ENCODE peak calls at places on chromosomes 16 and 17, in six cellular contexts. E is heart left ventricle, W is fibroblast of pulmonary artery, R is AG09309, B is HFF-Myc, A is mucosa of descending colon. Q is an unnamed sample.

GRCh38 chr16:68387301-68387700 is 61.0 kb downstream of the SMPD3 start:
- DNase-seq in E (no peak), W (no peak), R (no peak), B (no peak), A (peak), Q (no peak)

GRCh38 chr17:77688369-77688768 is 270.1 kb upstream of the TNRC6C start:
- DNase-seq in E (no peak), W (no peak), R (no peak), B (no peak), A (no peak), Q (no peak)

GRCh38 chr17:73902416-73903181 is 258.4 kb upstream of the SDK2 start:
- DNase-seq in E (peak), W (no peak), R (no peak), B (no peak), A (no peak), Q (no peak)

GRCh38 chr16:89335803-89336485 is 118.4 kb downstream of the ZNF778 start:
- DNase-seq in E (no peak), W (no peak), R (no peak), B (no peak), A (peak), Q (no peak)

GRCh38 chr16:47069841-47070584 is 73.7 kb downstream of the NETO2 start:
- DNase-seq in E (no peak), W (no peak), R (no peak), B (no peak), A (no peak), Q (no peak)

GRCh38 chr17:46768540-46768870 is 50.0 kb downstream of the WNT3 start:
- DNase-seq in E (no peak), W (no peak), R (no peak), B (no peak), A (no peak), Q (no peak)

GRCh38 chr17:19262650-19263620 is 25.8 kb downstream of the EPN2 start:
- DNase-seq in E (no peak), W (peak), R (no peak), B (no peak), A (no peak), Q (no peak)

GRCh38 chr17:45413498-45413923 is 19.2 kb downstream of the ARHGAP27 start:
- DNase-seq in E (peak), W (no peak), R (no peak), B (no peak), A (peak), Q (no peak)

GRCh38 chr17:27348196-27348595 is 54.3 kb downstream of the WSB1 start:
- DNase-seq in E (no peak), W (no peak), R (no peak), B (no peak), A (no peak), Q (no peak)
- H3K4me3 ChIP-seq in E (no peak), W (no peak), R (no peak), B (no peak), A (no peak), Q (no peak)

DNA sequence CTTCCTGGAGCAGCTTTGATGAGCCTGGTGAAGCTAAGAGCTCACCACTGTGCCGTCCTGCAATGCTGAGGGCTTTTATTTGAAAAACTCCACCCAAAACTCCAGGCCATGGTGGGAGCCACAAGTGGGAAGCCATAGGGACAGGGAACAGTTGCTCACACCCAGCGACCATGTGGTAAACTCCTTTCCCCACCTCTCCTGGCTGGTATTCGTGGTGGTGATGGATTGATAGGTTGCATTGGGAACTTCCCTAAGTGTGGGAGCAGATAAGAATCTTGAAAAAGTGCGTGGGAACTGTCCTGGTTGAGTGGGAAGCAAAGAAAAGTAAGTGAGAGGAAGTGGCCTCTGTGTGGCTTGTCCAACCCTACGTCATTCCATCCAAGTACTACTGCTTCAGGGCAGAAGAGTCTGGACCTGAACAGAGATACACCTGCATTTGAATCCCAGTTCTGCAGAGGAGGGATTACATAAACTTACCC is at the start of gene CCL1:
- DNase-seq in E (no peak), W (no peak), R (no peak), B (no peak), A (no peak), Q (no peak)
- TF ChIP-seq CTCF in E (no peak), W (no peak), R (no peak), B (no peak), A (no peak), Q (no peak)

GRCh38 chr17:82300228-82300627 is 17.2 kb downstream of the CD7 start:
- DNase-seq in E (no peak), W (no peak), R (no peak), B (no peak), A (no peak), Q (no peak)

GRCh38 chr17:82297280-82297803 is 20.1 kb downstream of the CD7 start:
- DNase-seq in E (peak), W (peak), R (no peak), B (no peak), A (peak), Q (no peak)

GRCh38 chr17:82297804-82298537 is 19.4 kb downstream of the CD7 start:
- DNase-seq in E (peak), W (peak), R (peak), B (peak), A (peak), Q (peak)

GRCh38 chr17:82299452-82299851 is 18.0 kb downstream of the CD7 start:
- DNase-seq in E (no peak), W (no peak), R (no peak), B (no peak), A (no peak), Q (no peak)

DNA sequence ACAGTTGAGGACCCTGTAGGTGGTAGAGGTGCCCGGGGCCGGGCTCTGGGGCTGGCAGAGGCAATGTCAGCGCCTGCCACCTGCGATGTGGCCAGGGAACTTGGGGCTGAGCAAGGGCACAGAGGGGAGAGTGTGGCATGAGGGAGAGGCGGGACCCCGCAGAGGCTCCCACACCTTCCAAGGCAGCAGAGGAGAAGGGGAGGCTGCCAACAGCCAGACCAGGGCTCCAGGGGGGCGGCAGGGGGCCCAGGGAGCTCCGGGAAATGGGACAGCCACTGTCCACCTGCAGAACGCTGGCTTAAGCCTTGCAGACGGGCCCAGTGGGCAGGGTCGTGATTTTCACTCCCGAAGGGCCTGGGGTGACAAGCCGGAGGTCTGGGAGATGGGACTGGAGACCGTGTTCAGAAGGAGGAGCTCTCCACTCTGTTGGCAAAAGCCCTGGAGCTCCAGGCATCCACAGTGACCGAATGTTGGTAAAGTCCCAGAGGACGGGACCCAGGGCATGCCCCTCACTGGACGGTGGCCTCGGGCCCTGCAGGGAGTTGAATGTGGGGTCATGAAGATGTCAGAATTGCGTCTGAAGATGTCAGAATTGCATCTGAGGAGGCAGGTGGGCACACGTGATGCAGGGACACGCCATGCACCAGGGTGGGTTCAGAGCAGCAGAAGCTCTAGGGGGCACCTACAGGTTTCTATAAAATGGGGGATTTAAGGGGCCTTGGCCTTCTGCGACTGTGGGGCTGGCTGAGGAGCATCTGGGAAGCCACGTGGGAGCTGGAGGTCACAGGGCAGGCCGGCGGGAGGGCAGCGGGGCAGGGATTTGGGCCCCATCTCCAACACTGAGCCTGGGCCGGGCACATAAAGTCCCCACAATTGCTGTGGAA is 18.6 kb downstream of the CD7 start:
- DNase-seq in E (no peak), W (no peak), R (no peak), B (no peak), A (no peak), Q (no peak)
- H3K4me3 ChIP-seq in E (peak), W (peak), R (peak), B (peak), A (no peak), Q (peak)

GRCh38 chr16:58628845-58629680 is 563 bp downstream of the CNOT1 start:
- DNase-seq in E (peak), W (no peak), R (no peak), B (no peak), A (peak), Q (peak)

GRCh38 chr16:58635502-58635901 is 5.9 kb upstream of the CNOT1 start:
- DNase-seq in E (no peak), W (no peak), R (no peak), B (no peak), A (no peak), Q (no peak)

GRCh38 chr16:58634265-58634802 is 4.7 kb upstream of the CNOT1 start:
- DNase-seq in E (no peak), W (no peak), R (no peak), B (no peak), A (no peak), Q (no peak)

DNA sequence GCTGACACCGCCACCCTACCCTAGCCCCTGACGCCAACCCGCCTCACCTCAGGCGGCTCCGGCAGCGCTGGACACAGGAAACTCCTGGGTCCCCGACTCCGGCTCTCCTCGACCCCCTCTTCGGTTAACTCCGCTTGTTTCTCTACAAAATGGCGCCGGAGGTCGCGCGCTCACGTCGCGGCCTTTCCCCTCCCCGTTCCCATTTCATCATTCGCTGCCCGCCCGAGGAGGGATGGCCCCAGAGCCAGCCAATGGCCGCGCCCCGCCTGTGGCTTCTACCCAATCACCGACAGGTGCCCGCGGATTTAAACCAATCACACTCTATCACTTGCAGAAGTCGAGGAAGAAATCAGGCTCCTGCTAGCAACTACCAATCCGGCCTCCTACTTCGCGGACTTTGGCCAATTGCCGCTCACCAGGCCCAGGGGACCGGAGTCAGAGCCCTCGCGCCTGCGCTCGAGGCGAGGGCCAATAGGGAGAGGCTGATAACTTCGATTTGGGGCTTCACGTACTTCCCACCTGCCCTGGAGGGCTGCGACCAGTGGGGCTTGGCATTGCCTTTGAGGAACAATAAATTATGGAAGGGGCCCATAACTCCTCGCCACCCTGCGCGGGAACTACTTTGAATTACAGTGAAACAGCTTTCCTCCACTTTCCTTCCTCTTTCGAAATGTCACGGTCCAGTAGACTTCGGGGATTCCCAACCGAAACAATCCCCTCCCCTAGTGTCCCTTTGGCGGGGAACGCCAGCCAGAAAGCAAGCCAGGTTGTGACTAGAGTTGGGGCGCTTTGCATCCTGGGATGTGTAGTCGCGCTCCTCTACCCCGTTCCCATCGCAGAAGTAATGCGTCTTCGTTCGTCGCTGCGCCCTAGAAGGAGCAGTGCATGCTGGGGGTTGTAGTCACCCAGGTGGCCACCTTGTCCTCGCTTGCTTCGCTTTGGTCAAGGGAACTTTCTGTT is at the start of gene CNOT1:
- DNase-seq in E (peak), W (peak), R (peak), B (peak), A (peak), Q (peak)
- TF ChIP-seq CTCF in E (no peak), W (no peak), R (no peak), B (no peak), A (no peak), Q (no peak)

DNA sequence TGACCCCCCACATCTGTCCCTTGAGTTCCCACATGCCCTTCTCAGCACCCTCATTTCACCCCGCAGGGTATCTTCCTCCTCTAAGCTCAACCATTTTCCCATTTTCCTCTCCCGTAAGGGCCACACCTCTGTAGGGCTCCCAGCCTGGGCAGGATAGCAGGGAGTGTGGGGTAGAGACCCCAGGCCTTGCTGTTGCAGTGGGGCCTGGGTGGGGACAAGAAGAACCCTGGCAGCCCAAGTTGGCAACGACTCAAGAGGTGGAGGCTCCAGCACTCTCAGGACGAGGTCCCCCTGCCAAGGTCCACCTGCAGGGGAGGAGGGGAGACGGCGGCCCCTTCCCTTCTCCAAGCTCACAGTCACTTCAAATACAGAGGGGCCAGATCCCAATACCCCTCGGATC is 2.0 kb upstream of the TMEM92 start:
- DNase-seq in E (peak), W (no peak), R (no peak), B (no peak), A (no peak), Q (no peak)
- H3K4me3 ChIP-seq in E (peak), W (peak), R (peak), B (peak), A (no peak), Q (peak)

GRCh38 chr17:66310528-66311148 is 8.2 kb downstream of the PRKCA start:
- DNase-seq in E (no peak), W (no peak), R (no peak), B (no peak), A (no peak), Q (no peak)
- TF ChIP-seq CTCF in E (no peak), W (no peak), R (no peak), B (peak), A (no peak), Q (peak)

GRCh38 chr17:50944902-50945720 is 79.0 kb upstream of the TOB1 start:
- DNase-seq in E (no peak), W (no peak), R (no peak), B (no peak), A (no peak), Q (no peak)
- H3K4me3 ChIP-seq in E (peak), W (peak), R (no peak), B (no peak), A (no peak), Q (no peak)

DNA sequence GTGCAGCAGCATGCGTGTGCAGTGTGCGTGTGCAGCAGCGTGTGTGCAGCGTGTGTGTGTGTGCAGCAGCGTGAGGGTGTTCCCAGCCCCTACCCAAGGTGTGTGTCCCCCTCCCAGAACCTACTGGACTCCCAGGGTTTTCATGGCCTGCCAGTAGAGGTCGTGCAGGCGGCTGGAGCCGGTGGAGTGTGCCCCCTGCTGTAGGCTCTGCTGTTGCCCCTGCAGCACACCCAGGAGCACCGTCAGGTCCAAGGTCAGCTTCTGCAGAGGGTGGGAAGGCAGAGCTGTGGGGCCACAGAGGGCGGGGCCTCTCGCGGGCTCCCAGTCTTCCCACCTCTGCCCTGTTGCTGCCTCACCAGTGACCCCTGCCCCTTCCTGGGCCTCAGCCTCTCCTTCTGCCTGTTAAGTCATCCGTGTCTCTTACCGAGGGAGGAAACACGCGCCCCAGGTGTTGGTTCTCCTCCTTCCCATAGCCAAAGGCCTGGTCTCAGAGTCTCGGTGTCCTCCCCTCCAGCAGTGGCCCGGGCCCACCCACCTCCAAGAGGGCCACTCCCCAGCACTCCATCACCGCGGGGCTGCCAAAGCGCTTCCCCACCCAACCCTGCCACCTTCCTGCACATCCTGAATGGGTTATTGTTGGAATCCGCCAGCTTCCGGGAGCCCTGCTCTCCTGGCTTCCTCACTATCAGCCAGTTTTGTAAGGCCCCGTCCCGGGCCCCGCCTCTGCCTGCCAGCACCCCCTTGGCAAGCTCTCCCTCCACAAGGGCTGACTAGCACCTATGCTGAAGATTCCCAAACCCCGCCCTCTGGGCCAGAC is 14.8 kb downstream of the MYBBP1A start:
- DNase-seq in E (peak), W (no peak), R (no peak), B (no peak), A (no peak), Q (no peak)
- TF ChIP-seq CTCF in E (no peak), W (no peak), R (peak), B (peak), A (no peak), Q (no peak)

DNA sequence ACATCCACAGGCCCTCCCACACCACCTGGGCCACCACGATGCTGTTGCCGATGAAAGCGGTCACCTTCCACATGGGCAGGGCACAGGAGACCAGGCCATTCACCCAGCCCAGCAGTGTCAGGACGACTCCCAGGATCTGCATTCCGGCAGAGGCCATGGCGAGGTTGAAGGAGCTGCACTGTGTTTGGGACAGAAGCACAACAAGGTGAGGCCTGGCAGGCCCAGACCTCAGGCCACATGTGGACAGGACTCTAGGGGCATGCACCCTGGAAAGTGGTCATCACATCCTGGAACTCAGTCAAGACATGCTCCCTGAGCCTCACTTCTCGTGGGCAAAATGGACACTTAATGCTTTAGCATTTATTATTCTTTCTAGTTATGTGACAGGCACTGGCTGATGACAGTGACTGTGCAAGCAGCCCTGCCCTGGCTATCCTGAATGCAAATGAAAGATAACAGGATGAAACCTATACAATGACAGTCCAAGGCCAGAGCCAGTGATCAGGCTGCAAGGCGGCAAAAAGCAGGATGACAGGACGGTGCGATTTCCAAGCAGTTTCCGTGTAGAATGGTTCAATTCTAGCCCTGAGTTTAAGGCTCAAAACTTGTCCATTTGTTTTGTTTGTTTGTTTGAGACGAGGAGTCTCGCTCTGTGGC is 2.0 kb downstream of the CLDN6 start:
- DNase-seq in E (no peak), W (no peak), R (no peak), B (no peak), A (no peak), Q (no peak)
- H3K4me3 ChIP-seq in E (no peak), W (no peak), R (no peak), B (no peak), A (no peak), Q (no peak)

GRCh38 chr17:57665128-57665527 is 80.0 kb downstream of the CCDC182 start:
- DNase-seq in E (no peak), W (no peak), R (no peak), B (no peak), A (no peak), Q (no peak)

GRCh38 chr17:57662021-57662420 is 83.1 kb downstream of the CCDC182 start:
- DNase-seq in E (no peak), W (no peak), R (no peak), B (no peak), A (no peak), Q (no peak)

GRCh38 chr17:57663326-57664070 is 81.6 kb downstream of the CCDC182 start:
- DNase-seq in E (no peak), W (no peak), R (no peak), B (no peak), A (no peak), Q (no peak)

GRCh38 chr17:57665696-57666095 is 79.4 kb downstream of the CCDC182 start:
- DNase-seq in E (no peak), W (no peak), R (no peak), B (no peak), A (no peak), Q (no peak)

DNA sequence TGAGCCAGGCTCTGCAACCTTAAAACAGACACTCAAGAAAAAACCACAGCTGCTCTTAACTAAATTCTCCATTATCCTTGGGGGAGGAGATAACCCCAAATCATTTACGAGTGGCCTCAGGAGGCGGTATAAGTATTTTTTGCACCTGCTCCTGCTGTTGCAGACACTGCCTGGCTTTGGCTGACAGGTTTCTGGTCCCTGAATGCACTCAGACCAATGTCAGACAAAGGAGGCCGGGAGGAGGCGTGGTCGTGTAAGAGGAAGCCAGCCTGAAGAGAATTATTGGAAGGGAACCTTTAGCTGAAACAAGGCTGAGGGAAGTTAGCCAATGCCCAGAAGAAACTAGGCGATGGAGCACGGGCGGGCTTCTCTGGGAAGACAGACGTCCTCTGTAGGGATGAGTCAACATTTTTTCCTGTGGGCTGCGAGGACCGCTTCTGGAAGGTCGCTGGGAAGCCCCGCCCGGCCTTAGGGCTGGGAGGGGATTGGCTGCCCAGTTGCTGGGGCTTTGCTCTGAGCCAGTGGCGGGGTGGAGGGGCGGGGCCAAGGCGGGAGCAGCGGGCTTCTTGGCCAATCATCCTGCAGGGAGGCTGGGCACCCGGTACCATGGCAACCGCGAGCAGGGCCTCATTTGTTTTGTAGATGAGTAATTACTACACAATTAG is 82.3 kb downstream of the CCDC182 start:
- DNase-seq in E (peak), W (peak), R (peak), B (peak), A (peak), Q (peak)
- TF ChIP-seq CTCF in E (no peak), W (no peak), R (no peak), B (no peak), A (no peak), Q (no peak)